ENCODE peak calls at places on chromosomes 11 and 22, in six cellular contexts. P is neuronal stem cell, K is mesendoderm, T is IMR-90, R is H1, Z is trophoblast cell. L is an unnamed sample.

GRCh38 chr11:58259983-58260382 is 8.1 kb downstream of the OR10W1 start:
- DNase-seq in K (no peak), T (no peak), P (no peak), Z (no peak), R (no peak), L (no peak)

GRCh38 chr22:48180631-48181030 is 1418.2 kb downstream of the TBC1D22A start:
- DNase-seq in K (no peak), P (no peak), R (no peak), T (no peak), Z (no peak), L (peak)

GRCh38 chr11:3147257-3147619 is 17.9 kb downstream of the OSBPL5 start:
- DNase-seq in P (no peak), R (no peak), Z (no peak), K (no peak), T (no peak), L (no peak)

GRCh38 chr11:66866007-66866406 is 9.1 kb downstream of the LRFN4 start:
- DNase-seq in K (no peak), T (no peak), P (no peak), Z (no peak), R (no peak), L (no peak)

GRCh38 chr22:38305481-38306448 is 11.5 kb downstream of the CSNK1E start:
- DNase-seq in K (peak), P (no peak), T (peak), R (no peak), Z (no peak), L (peak)

GRCh38 chr22:23803001-23803819 is 16.4 kb downstream of the SMARCB1 start:
- DNase-seq in K (no peak), Z (no peak), P (no peak), R (no peak), T (no peak), L (no peak)

GRCh38 chr11:110778351-110778750 is 66.1 kb upstream of the ARHGAP20 start:
- DNase-seq in T (peak), P (no peak), Z (no peak), K (no peak), R (no peak), L (no peak)

GRCh38 chr22:47604563-47604962 is 842.1 kb downstream of the TBC1D22A start:
- DNase-seq in R (no peak), P (no peak), K (no peak), T (no peak), Z (no peak), L (no peak)

GRCh38 chr11:67656278-67656922 is 5.9 kb upstream of the ACY3 start:
- DNase-seq in K (peak), Z (no peak), T (peak), R (no peak), P (no peak), L (no peak)

GRCh38 chr11:129729823-129730222 is 85.8 kb upstream of the TMEM45B start:
- DNase-seq in K (no peak), P (no peak), R (no peak), T (no peak), Z (no peak), L (no peak)
- H3K23ac ChIP-seq in K (no peak), P (no peak), R (no peak), T (no peak), Z (no peak), L (no peak)

DNA sequence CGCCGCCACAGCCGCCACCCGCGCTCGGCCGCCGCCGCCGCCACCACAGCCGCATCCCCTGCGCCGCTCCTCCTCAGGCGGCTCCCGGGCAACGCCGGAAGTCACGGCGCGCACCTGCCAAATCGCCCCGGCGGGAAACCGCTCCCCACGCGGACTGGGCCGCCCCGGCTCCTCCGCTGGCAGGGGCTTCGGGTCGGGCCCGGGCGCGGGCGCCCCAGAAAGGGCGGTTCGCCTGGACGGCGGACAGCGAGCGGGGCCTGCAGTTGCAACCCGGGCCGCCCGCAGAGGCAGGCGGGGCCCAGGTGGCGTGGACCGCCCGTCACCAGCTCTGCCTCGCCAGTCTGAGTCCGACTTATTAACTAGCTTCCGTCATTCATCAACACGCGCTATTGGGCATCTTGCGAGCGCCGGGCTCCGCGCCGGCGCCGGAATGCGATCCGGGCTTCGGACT is at the start of gene HIRA:
- DNase-seq in P (peak), R (no peak), K (peak), Z (peak), T (peak), L (peak)
- H3K23ac ChIP-seq in P (peak), R (no peak), K (peak), Z (no peak), T (peak), L (no peak)

GRCh38 chr11:62727007-62727832 is at the start of gene HNRNPUL2:
- DNase-seq in K (peak), P (peak), T (peak), Z (peak), R (peak), L (peak)
- H3K23ac ChIP-seq in K (peak), P (peak), T (peak), Z (peak), R (no peak), L (no peak)

DNA sequence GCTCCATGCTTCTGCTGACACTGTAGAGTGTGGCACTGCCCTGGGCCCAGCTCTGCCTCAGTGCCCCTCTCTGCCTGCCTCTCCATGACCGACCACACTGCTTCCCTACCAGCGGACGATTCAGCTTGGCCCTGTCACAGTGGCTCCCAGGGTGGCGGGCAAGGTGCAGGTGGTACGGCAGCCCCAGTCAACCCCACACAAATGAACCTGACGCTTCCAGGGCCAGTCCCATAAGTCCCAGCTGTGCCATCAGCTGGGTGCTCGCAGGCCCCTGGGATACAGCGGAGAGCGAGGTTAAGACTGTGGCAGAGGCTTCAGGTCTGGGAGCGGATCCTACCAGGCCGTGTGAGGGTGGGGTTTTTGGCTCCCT is 134.8 kb downstream of the LDLRAD3 start:
- DNase-seq in K (no peak), R (no peak), P (no peak), T (no peak), Z (no peak), L (no peak)
- H3K23ac ChIP-seq in K (no peak), R (no peak), P (peak), T (no peak), Z (no peak), L (no peak)

GRCh38 chr22:36385491-36386350 is 2.0 kb downstream of the MYH9 start:
- DNase-seq in Z (peak), K (peak), T (no peak), P (no peak), R (no peak), L (no peak)

GRCh38 chr22:36386351-36386899 is 1.3 kb downstream of the MYH9 start:
- DNase-seq in P (no peak), K (no peak), T (no peak), R (no peak), Z (peak), L (no peak)

GRCh38 chr22:36387914-36388864 is at the start of gene MYH9:
- DNase-seq in Z (peak), R (peak), T (peak), K (peak), P (peak), L (peak)

GRCh38 chr22:36386900-36387663 is 685 bp downstream of the MYH9 start:
- DNase-seq in R (no peak), P (no peak), K (no peak), Z (no peak), T (no peak), L (no peak)

DNA sequence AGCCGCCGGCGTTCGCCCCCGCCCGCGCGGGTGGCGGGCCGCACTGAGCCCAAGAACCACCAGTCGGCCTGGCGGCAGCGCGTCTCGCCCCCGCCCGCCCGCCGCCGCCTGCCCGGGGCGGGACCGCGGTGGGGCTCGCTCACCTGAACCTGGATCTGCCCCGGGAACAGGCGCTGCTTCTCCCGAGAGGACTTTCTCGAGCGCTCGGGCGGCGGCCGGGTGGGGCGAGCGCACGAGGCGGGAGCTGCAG is 178 bp downstream of the MYH9 start:
- DNase-seq in R (no peak), T (no peak), P (no peak), K (no peak), Z (no peak), L (no peak)
- H3K23ac ChIP-seq in R (no peak), T (no peak), P (peak), K (peak), Z (no peak), L (no peak)

DNA sequence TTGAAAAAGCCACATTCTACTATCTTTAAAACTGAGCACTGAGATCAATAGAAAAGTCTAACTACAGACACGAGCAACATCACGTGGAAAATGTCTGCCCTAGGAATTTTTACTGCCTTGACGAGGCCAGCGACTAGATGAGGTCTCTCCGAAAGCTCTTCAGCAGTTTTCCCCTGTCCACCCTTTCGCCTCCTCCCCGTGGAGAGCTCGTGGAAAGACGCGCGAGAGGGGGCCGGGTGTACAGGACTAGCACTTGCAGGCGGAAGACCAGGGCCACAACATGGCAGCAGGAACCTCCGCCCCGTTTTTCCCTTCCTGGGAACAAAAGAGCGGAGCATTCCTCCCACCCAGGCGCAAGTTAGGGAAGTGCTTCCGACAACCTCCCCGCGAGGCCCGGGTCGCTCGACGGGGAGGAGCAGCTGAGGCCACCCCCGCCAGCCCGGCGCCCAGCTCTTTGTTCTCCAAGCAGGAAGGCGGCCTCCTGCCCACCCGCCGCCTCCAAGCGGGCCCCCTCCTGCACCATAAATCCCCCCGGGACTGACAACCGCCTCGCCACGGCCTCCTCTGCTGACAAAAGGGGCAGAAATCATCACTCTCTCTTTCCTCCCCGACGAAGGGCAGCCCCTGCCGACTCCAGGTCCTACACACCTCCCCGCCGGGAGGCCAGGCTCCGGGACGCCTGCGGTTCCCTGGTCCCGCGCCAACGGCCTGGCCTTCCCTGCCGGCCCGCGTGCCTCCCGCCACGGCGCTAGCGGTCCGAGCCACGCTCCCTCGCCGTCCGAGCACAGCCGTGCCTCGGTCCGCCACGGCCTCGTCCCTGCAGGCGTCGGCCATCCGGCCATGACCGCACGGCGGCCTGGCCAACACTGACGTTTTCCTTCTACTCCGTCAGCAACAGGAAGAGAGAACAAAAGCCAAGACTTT is 835 bp downstream of the EIF4G2 start:
- DNase-seq in Z (no peak), P (peak), K (peak), T (peak), R (no peak), L (no peak)
- H3K23ac ChIP-seq in Z (peak), P (peak), K (peak), T (peak), R (no peak), L (no peak)

DNA sequence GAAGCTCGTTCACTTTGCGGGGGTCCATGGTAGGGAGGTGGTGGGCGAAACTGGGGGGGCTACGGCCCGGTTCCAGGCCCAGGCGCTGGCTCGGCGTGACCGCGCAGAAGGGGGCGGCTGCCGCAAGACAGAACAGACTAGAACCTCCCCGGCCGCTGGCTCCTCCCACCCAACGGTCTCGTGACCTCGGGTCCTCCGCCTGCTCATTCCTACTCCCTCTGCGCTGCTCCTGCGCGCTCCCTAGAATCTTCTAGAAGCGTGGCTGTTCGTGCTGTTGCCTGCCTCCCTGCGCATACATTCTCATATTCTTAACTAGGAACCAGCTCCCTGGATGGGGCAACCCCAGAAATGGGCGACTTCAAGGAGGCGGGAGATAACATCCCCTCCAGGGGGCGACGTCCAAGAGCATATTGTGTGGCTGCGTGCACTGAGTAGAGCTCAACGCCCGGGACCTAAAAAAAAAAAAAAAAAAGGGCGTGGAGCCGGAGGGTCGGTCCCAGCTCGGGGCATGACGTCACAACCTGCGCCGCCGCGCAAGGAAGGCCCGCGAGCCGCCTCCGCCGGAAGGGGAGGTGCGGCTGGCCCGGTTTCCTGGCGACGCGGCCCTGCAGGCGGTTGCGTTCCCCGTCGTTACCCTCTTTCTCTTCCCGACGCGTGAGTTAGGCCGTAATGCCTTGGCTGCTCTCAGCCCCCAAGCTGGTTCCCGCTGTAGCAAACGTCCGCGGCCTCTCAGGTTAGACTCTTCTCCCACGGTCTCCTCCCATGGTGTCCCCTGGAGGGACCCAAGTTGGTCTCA is at the start of the genes ST13 and XPNPEP3:
- DNase-seq in R (peak), Z (peak), K (peak), T (peak), P (peak), L (peak)
- H3K23ac ChIP-seq in R (no peak), Z (peak), K (peak), T (peak), P (peak), L (no peak)

L was measured in H9.